ENCODE peak calls at places on chromosome 2, in nine cellular contexts. W, O, I, R, U, A, M, V and D are unnamed samples.

GRCh38 chr2:151520976-151521375 is 111.3 kb downstream of the RIF1 start:
- DNase-seq in W (no peak), O (no peak), I (no peak), R (no peak), U (no peak), A (no peak), M (no peak), V (no peak), D (no peak)

GRCh38 chr2:36482576-36483214 is 115.3 kb downstream of the FEZ2 start:
- DNase-seq in W (no peak), O (no peak), I (no peak), R (no peak), U (no peak), A (no peak), M (no peak), V (no peak), D (no peak)

GRCh38 chr2:147709655-147710054 is 135.2 kb upstream of the ACVR2A start:
- DNase-seq in W (no peak), O (no peak), I (no peak), R (no peak), U (no peak), A (no peak), M (no peak), V (no peak), D (no peak)

GRCh38 chr2:11647834-11648600 is 22.0 kb downstream of the NTSR2 start:
- DNase-seq in W (no peak), O (no peak), I (no peak), R (no peak), U (no peak), A (peak), M (no peak), V (no peak), D (no peak)

GRCh38 chr2:46329803-46330775 is 32.9 kb downstream of the EPAS1 start:
- DNase-seq in W (no peak), O (no peak), I (no peak), R (no peak), U (peak), A (peak), M (no peak), V (no peak), D (no peak)

GRCh38 chr2:216388046-216388884 is 16.0 kb upstream of the MARCHF4 start:
- DNase-seq in W (no peak), O (no peak), I (no peak), R (peak), U (no peak), A (no peak), M (no peak), V (no peak), D (no peak)

GRCh38 chr2:68318686-68319396 is 908 bp downstream of the CNRIP1 start:
- DNase-seq in W (no peak), O (no peak), I (peak), R (no peak), U (no peak), A (peak), M (no peak), V (no peak), D (no peak)

GRCh38 chr2:62595468-62595867 is 89.5 kb upstream of the TMEM17 start:
- DNase-seq in W (no peak), O (no peak), I (no peak), R (no peak), U (no peak), A (no peak), M (no peak), V (no peak), D (no peak)

GRCh38 chr2:237685408-237685807 is 58.0 kb downstream of the LRRFIP1 start:
- DNase-seq in W (no peak), O (no peak), I (no peak), R (no peak), U (peak), A (no peak), M (no peak), V (no peak), D (no peak)